ENCODE peak calls at places on chromosome 11, in eight cellular contexts. One of them, this sample, is unnamed.

GRCh38 chr11:92790376-92790775 is 179.1 kb upstream of the MTNR1B start:
- DNase-seq in lower lobe of right lung: no peak
- DNase-seq in activated naive CD4-positive, alpha-beta T cell: no peak
- DNase-seq in thoracic aorta: no peak
- DNase-seq in fibroblast of the aortic adventitia: no peak
- DNase-seq in BJ: no peak
- DNase-seq in naive thymus-derived CD4-positive, alpha-beta T cell: no peak
- DNase-seq in substantia nigra: no peak
- DNase-seq in this sample: no peak

GRCh38 chr11:85740464-85741400 is 54.7 kb upstream of the CCDC89 start:
- DNase-seq in thoracic aorta: no peak
- DNase-seq in substantia nigra: no peak
- DNase-seq in lower lobe of right lung: no peak
- DNase-seq in BJ: no peak
- DNase-seq in activated naive CD4-positive, alpha-beta T cell: no peak
- DNase-seq in fibroblast of the aortic adventitia: no peak
- DNase-seq in naive thymus-derived CD4-positive, alpha-beta T cell: no peak
- DNase-seq in this sample: no peak

GRCh38 chr11:13166036-13166435 is 111.6 kb upstream of the BMAL1 start:
- DNase-seq in BJ: no peak
- DNase-seq in naive thymus-derived CD4-positive, alpha-beta T cell: no peak
- DNase-seq in fibroblast of the aortic adventitia: peak
- DNase-seq in activated naive CD4-positive, alpha-beta T cell: no peak
- DNase-seq in lower lobe of right lung: no peak
- DNase-seq in thoracic aorta: no peak
- DNase-seq in substantia nigra: no peak
- DNase-seq in this sample: no peak

GRCh38 chr11:76604652-76605241 is 65.8 kb downstream of the LRRC32 start:
- DNase-seq in fibroblast of the aortic adventitia: peak
- DNase-seq in activated naive CD4-positive, alpha-beta T cell: no peak
- DNase-seq in substantia nigra: no peak
- DNase-seq in BJ: no peak
- DNase-seq in naive thymus-derived CD4-positive, alpha-beta T cell: no peak
- DNase-seq in thoracic aorta: no peak
- DNase-seq in lower lobe of right lung: no peak
- DNase-seq in this sample: peak

GRCh38 chr11:35980646-35981402 is 37.0 kb downstream of the LDLRAD3 start:
- DNase-seq in substantia nigra: no peak
- DNase-seq in thoracic aorta: no peak
- DNase-seq in fibroblast of the aortic adventitia: no peak
- DNase-seq in BJ: no peak
- DNase-seq in naive thymus-derived CD4-positive, alpha-beta T cell: no peak
- DNase-seq in lower lobe of right lung: no peak
- DNase-seq in activated naive CD4-positive, alpha-beta T cell: no peak
- DNase-seq in this sample: no peak

GRCh38 chr11:128412847-128413791 is 174.2 kb downstream of the ETS1 start:
- DNase-seq in naive thymus-derived CD4-positive, alpha-beta T cell: no peak
- DNase-seq in substantia nigra: no peak
- DNase-seq in thoracic aorta: no peak
- DNase-seq in fibroblast of the aortic adventitia: no peak
- DNase-seq in lower lobe of right lung: no peak
- DNase-seq in activated naive CD4-positive, alpha-beta T cell: no peak
- DNase-seq in BJ: no peak
- DNase-seq in this sample: no peak

GRCh38 chr11:43835104-43835503 is 45.5 kb upstream of the ALKBH3 start:
- DNase-seq in activated naive CD4-positive, alpha-beta T cell: no peak
- DNase-seq in thoracic aorta: no peak
- DNase-seq in BJ: no peak
- DNase-seq in fibroblast of the aortic adventitia: no peak
- DNase-seq in lower lobe of right lung: no peak
- DNase-seq in naive thymus-derived CD4-positive, alpha-beta T cell: no peak
- DNase-seq in substantia nigra: no peak
- DNase-seq in this sample: no peak

GRCh38 chr11:12824281-12825041 is 150.2 kb downstream of the TEAD1 start:
- DNase-seq in BJ: no peak
- DNase-seq in naive thymus-derived CD4-positive, alpha-beta T cell: no peak
- DNase-seq in fibroblast of the aortic adventitia: no peak
- DNase-seq in activated naive CD4-positive, alpha-beta T cell: no peak
- DNase-seq in lower lobe of right lung: no peak
- DNase-seq in thoracic aorta: no peak
- DNase-seq in substantia nigra: no peak
- DNase-seq in this sample: no peak